ENCODE peak calls at places on chromosome 3, in eight cellular contexts. X is uterus, B is transverse colon, F is esophagus muscularis mucosa, K is IMR-90, O is tibial nerve, C is A549, V is heart left ventricle. Q is an unnamed sample. For H3K4me1, the result is how much of the 10 kb centered on the place peaks cover.

GRCh38 chr3:111084911-111085310 is 13.3 kb downstream of the NECTIN3 start:
- DNase-seq in X (no peak), B (no peak), F (no peak), K (no peak), O (no peak), C (no peak), V (no peak), Q (no peak)

GRCh38 chr3:178709047-178709446 is 172.8 kb downstream of the KCNMB2 start:
- DNase-seq in X (no peak), B (no peak), F (no peak), K (peak), O (no peak), C (no peak), V (no peak), Q (no peak)

GRCh38 chr3:174891524-174892203 is 32.5 kb downstream of the NAALADL2 start:
- DNase-seq in X (no peak), B (no peak), F (no peak), K (peak), O (no peak), C (peak), V (no peak), Q (no peak)

GRCh38 chr3:100953103-100953502 is 40.1 kb downstream of the ABI3BP start:
- DNase-seq in X (no peak), B (no peak), F (no peak), K (no peak), O (no peak), C (no peak), V (no peak), Q (no peak)

GRCh38 chr3:190175490-190175889 is 54.8 kb upstream of the P3H2 start:
- DNase-seq in X (no peak), B (no peak), F (no peak), K (peak), O (no peak), C (no peak), V (no peak), Q (no peak)

GRCh38 chr3:58580826-58581327 is 3.7 kb upstream of the FAM107A start:
- DNase-seq in X (no peak), B (no peak), F (no peak), K (no peak), O (no peak), C (no peak), V (no peak), Q (no peak)

GRCh38 chr3:102525624-102526023 is 90.8 kb downstream of the ZPLD1 start:
- DNase-seq in X (no peak), B (no peak), F (no peak), K (no peak), O (no peak), C (no peak), V (no peak), Q (no peak)

GRCh38 chr3:4778119-4778518 is 201.1 kb upstream of the BHLHE40 start:
- DNase-seq in X (no peak), B (no peak), F (no peak), K (no peak), O (no peak), C (no peak), V (no peak), Q (no peak)

GRCh38 chr3:128800241-128801187 is 74.5 kb downstream of the RAB7A start:
- DNase-seq in X (no peak), B (no peak), F (no peak), K (no peak), O (no peak), C (no peak), V (no peak), Q (no peak)
- H3K27ac ChIP-seq in X (peak), B (peak), F (peak), K (no peak), O (peak), C (no peak), V (peak), Q (peak)

DNA sequence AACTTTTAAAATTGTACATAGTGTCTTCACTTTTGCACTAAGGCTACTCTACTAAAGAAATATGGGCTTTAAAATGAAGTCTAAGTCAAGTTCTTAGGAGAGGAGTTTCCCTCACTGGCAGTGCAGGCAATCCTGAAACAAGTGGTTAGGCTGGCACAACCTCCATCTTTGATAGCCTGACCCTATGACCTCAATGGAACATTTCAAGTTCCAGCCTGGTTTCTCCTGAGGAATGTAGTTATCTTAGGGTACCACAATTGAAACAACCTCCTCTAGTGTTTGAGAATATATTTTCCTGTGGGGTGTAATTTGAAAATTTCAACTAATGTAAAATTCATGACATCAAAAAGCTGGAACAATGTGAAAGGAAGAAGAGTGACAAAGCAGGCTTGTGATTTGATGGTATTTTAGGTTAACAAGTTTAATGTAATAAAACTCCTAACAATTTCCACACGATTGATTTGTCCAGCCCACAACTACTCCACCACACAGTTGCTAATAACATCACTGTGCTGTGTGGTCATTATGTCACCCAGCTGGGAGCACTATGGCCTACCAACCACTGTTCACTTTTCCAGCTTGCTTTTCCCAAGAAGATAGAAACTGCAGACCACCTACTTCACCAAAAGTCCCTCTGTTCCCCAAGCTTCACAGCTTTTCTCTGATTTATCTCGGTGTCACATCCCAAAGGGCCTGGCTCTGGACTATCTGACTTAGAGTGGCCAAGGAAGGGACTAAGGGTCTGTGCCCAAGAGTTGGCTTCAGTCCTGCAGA is 1.8 kb downstream of the WWTR1 start:
- DNase-seq in X (no peak), B (no peak), F (no peak), K (no peak), O (no peak), C (no peak), V (no peak), Q (no peak)
- H3K4me1 ChIP-seq in X (under half), B (under half), F (half or more), K (under half), O (under half), C (half or more), V (under half), Q (half or more)

DNA sequence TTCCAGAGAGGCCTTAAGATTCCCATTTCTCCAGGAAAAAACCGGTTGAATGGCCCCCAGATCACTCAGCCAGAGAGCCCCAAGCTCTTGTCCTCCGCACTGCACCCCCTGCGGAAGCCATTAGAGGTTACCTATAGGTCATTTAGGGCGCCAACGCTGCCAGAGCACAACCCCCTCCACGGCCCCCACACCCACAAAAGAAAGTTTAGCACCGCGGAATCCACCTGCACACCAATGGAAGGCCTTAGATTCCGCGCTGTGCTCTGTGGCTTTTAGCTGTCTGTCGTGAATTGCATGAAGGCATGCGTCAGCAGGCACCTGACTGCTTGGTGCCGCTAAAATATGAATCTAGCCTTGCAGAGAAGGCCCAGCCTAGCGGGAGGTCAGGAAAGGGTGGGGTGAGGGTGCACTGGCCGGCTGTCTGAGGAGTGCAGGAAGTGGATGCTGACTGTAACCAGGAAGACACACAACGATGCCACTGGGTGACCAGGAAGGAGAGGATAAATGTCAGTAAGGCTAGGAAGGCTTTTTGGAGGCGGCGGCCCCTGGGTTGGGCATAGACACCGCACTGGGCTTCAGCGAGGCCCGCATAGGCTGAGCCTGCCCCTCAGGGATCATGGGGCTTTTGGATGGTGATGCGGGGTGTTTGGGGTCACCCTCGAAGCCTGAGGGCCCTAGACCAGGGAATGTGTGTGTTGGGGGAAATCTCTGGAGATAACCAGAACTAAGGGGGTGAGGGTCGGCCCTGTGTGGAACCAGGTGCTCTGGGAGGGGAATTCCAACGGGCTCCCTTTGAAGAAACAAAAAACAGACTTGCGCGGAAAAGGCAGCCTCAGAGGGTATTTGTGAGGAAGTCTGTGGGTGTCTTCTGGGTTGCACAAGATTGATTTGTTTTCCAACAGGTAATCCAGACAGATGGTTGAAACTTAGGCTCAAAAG is 964 bp upstream of the NUP210 start:
- DNase-seq in X (no peak), B (peak), F (no peak), K (no peak), O (no peak), C (no peak), V (no peak), Q (no peak)
- TF ChIP-seq POLR2A in X (no peak), B (no peak), F (no peak), K (no peak), O (no peak), C (no peak), V (no peak), Q (no peak)

GRCh38 chr3:47783673-47784072 is 2.0 kb upstream of the SMARCC1 start:
- DNase-seq in X (no peak), B (no peak), F (no peak), K (no peak), O (no peak), C (no peak), V (no peak), Q (no peak)
- H3K27ac ChIP-seq in X (no peak), B (no peak), F (no peak), K (no peak), O (no peak), C (no peak), V (no peak), Q (no peak)

GRCh38 chr3:42516443-42516842 is 14.0 kb downstream of the VIPR1 start:
- DNase-seq in X (no peak), B (peak), F (no peak), K (no peak), O (no peak), C (no peak), V (no peak), Q (no peak)

GRCh38 chr3:42518800-42519567 is 16.5 kb downstream of the VIPR1 start:
- DNase-seq in X (no peak), B (no peak), F (no peak), K (no peak), O (no peak), C (no peak), V (no peak), Q (no peak)

GRCh38 chr3:42515976-42516375 is 13.5 kb downstream of the VIPR1 start:
- DNase-seq in X (no peak), B (peak), F (no peak), K (no peak), O (no peak), C (no peak), V (no peak), Q (no peak)

GRCh38 chr3:42515391-42515916 is 13.0 kb downstream of the VIPR1 start:
- DNase-seq in X (no peak), B (peak), F (no peak), K (no peak), O (no peak), C (no peak), V (peak), Q (no peak)

DNA sequence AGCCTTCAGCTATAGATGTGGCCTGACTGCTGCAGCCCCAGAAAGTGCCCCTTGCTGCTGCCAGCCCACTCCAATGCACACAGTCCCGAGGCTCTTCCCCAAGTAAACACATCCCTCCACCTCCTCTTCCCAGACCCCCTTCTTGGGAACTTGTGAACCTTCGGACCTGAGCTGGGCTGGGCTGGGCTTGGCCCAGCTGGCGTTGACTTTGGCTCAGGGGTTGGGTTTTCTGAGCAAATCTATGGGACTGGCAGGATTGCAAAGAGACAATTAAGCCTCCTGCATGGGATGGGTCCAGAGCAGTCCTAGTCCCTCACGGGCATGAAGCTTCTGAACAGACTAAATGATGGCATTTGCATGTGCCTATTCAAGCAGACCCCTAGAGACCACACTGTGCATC is 14.7 kb downstream of the VIPR1 start:
- DNase-seq in X (no peak), B (peak), F (no peak), K (no peak), O (no peak), C (no peak), V (no peak), Q (no peak)
- H3K4me1 ChIP-seq in X (under half), B (half or more), F (under half), K (under half), O (under half), C (under half), V (under half), Q (under half)

DNA sequence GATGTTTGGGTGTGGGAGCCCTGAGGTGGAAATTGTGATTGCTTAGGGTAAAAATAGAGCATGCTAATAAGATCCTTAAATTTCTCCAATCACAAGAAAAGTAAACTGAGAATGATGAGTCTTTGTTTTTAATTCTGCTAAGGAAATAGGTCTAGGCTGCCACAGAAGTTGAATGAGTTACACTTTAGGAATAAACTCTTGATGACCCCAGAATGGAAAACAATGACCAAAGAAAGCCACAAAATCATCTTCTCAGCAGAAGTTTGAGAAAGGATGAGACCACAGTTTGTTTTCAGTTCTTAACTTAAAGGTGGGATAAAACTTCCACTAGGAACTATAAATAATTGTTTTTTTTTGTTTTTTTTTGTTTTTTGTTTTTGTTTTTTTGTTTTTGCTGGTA is 164.6 kb upstream of the BCL6 start:
- DNase-seq in X (no peak), B (no peak), F (no peak), K (no peak), O (no peak), C (no peak), V (no peak), Q (no peak)
- TF ChIP-seq POLR2A in X (no peak), B (no peak), F (no peak), K (no peak), O (no peak), C (no peak), V (no peak), Q (no peak)

DNA sequence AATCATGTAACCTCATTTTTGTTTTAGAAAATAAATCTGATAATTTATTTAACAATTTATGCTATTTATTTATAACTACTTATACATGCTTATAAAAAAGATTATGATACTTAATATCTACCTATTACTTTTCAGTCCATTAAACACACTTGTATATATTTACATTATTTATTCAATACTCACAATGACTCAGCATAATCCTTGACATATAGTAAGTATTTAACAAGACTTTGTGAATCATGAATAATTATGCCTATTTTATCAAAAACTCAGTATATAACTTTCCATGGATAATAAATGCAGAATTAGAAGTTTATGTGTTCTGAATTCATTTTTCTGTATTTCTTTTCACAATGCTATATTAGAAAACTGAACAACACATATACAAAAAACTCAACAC is 266.0 kb upstream of the STAC start:
- DNase-seq in X (no peak), B (no peak), F (no peak), K (no peak), O (no peak), C (no peak), V (no peak), Q (no peak)
- H3K27ac ChIP-seq in X (no peak), B (no peak), F (no peak), K (no peak), O (no peak), C (no peak), V (no peak), Q (no peak)

DNA sequence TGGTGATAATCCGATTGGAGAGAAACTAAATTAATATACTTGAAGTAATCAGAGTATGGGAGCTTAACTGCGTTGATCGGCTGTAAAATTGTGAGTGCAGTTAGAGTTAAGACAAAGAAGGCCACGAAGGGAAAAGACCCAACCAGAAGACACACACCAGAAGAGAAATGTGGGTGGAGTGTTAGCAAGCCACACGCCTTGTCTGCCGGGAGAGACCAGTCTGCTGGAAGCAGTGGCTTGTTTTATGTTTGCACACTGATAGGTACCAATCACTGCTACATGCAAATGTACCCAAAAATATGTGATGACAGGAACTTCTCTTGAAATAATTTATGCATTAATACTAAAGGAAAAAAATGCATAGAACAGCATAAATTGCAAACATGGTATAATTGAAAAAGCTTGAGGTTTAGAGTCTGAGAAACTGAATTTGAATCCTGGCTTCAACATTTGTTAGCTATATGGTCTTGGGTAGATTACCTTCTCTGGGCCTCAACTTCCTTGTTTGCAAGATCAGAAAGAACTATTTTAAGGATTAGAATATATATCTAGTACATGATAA is 23.1 kb downstream of the EEFSEC start:
- DNase-seq in X (no peak), B (no peak), F (no peak), K (no peak), O (no peak), C (no peak), V (no peak), Q (no peak)
- H3K4me1 ChIP-seq in X (under half), B (under half), F (under half), K (under half), O (under half), C (under half), V (under half), Q (under half)

Q was measured in sigmoid colon.